ENCODE peak calls at places on chromosomes 12 and 14, in ten cellular contexts. L, Y, I, W, E, B, K, A, Q and Z are unnamed samples.

GRCh38 chr12:122413516-122414404 is 8.7 kb downstream of the CLIP1 start:
- DNase-seq in E (no peak), A (no peak), Y (peak), B (no peak), Q (no peak), L (no peak), W (no peak), I (no peak), K (peak), Z (no peak)

GRCh38 chr12:42129595-42130204 is 15.0 kb downstream of the GXYLT1 start:
- DNase-seq in Y (peak), K (peak), B (peak), E (no peak), Q (peak), I (peak), W (peak), L (peak), A (no peak), Z (peak)

GRCh38 chr12:212799-213526 is 994 bp downstream of the SLC6A12 start:
- DNase-seq in Q (peak), A (no peak), K (peak), W (no peak), E (peak), Y (no peak), I (no peak), B (no peak), L (peak), Z (peak)

GRCh38 chr14:104983231-104983721 is 2.3 kb upstream of the CLBA1 start:
- DNase-seq in Y (no peak), L (no peak), B (no peak), K (no peak), A (peak), Q (no peak), W (no peak), E (no peak), I (no peak), Z (no peak)

GRCh38 chr14:69719501-69719951 is 47.4 kb upstream of the SRSF5 start:
- DNase-seq in I (no peak), K (peak), E (no peak), A (no peak), B (peak), L (peak), Q (peak), W (no peak), Y (peak), Z (peak)

GRCh38 chr14:102088012-102088792 is 1.4 kb upstream of the HSP90AA1 start:
- DNase-seq in I (no peak), Q (no peak), B (peak), L (peak), W (no peak), Y (peak), A (peak), E (peak), K (peak), Z (peak)

GRCh38 chr12:104526751-104527150 is 70.0 kb downstream of the CHST11 start:
- DNase-seq in L (no peak), B (no peak), Y (no peak), K (no peak), A (no peak), W (no peak), Q (no peak), E (no peak), I (no peak), Z (no peak)

GRCh38 chr14:69357544-69358200 is 40.4 kb downstream of the ERH start:
- DNase-seq in K (no peak), I (no peak), L (no peak), E (no peak), Y (no peak), A (no peak), B (no peak), Q (no peak), W (no peak), Z (no peak)

GRCh38 chr14:24150567-24150966 is 3.3 kb downstream of the RNF31 start:
- DNase-seq in L (no peak), Q (no peak), A (no peak), Y (no peak), I (no peak), K (no peak), W (no peak), E (no peak), B (no peak), Z (no peak)

GRCh38 chr14:58428011-58428807 is 690 bp downstream of the KIAA0586 start:
- DNase-seq in W (peak), B (no peak), Y (peak), Q (peak), L (no peak), K (peak), E (no peak), A (no peak), I (peak), Z (no peak)

GRCh38 chr14:99592933-99593753 is 10.9 kb downstream of the CCDC85C start:
- DNase-seq in A (no peak), E (no peak), I (no peak), B (no peak), Q (no peak), L (no peak), Y (no peak), K (no peak), W (no peak), Z (no peak)

GRCh38 chr12:69875416-69875815 is 50.4 kb downstream of the MYRFL start:
- DNase-seq in Q (no peak), K (no peak), W (no peak), E (no peak), L (no peak), I (no peak), B (no peak), A (no peak), Y (no peak), Z (no peak)

GRCh38 chr14:29216774-29217232 is 450.2 kb downstream of the FOXG1 start:
- DNase-seq in A (no peak), K (no peak), L (no peak), W (no peak), B (no peak), Y (no peak), E (no peak), Q (no peak), I (no peak), Z (no peak)

GRCh38 chr14:20489093-20489994 is 16.0 kb upstream of the RNASE10 start:
- DNase-seq in I (no peak), K (no peak), Y (no peak), B (no peak), W (no peak), Q (peak), L (no peak), A (no peak), E (no peak), Z (no peak)

GRCh38 chr12:113422030-113422900 is at the start of gene SDSL:
- DNase-seq in L (peak), A (peak), E (peak), Q (peak), W (peak), K (peak), I (peak), B (peak), Y (peak), Z (peak)
- H3K27ac ChIP-seq in L (no peak), A (peak), E (peak), Q (peak), W (peak), K (peak), I (peak), B (no peak), Y (peak), Z (no peak)

DNA sequence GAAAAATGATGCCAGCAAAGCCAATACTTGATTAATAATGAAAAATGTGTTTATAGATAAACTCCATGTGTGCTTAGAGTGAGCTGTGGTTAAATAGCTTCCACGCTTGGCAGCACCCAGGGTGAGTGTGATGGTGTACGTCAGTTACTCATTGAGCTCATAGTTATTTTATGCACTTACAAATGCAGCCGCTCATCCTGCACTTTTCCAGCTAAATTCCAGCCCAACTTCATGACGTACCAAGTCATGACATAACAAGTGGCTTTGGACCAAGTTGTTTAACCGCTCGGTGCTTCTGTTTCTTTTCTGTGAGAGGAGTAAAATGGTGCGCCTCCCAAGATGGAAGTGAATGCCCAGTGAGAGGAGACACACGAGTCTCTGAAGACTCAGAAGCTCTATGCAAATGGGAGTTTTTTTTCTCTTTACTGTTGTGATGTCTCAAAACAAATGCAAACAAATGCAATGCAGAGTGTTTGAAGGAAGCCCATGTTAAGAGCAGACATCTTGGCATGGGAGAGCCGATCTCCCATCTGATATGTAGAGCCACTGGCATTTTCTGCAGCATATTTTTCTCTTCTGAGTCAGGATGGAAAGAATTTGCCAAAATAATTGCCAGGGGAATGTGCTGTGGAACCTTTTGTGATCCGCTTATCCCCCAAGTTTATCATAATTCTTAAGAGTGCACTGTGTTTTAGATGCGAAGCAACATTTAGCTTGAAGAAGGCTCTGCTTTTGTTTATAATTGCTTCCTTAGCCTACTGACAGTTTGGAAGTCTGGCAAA is 72.2 kb downstream of the FBXW8 start:
- DNase-seq in L (no peak), K (no peak), W (no peak), Y (no peak), B (no peak), A (no peak), I (no peak), Q (peak), E (no peak), Z (peak)
- TF ChIP-seq POLR2A in L (no peak), K (no peak), W (no peak), Y (no peak), B (no peak), A (no peak), I (no peak), Q (no peak), E (no peak), Z (no peak)

GRCh38 chr12:88575361-88575959 is 4.8 kb downstream of the KITLG start:
- DNase-seq in A (no peak), I (no peak), B (no peak), E (no peak), K (no peak), Y (no peak), Q (no peak), W (no peak), L (no peak), Z (no peak)

GRCh38 chr12:88571543-88571942 is 8.7 kb downstream of the KITLG start:
- DNase-seq in L (no peak), E (no peak), W (no peak), Q (no peak), Y (no peak), K (no peak), A (no peak), I (no peak), B (no peak), Z (no peak)

GRCh38 chr12:88572785-88573565 is 7.3 kb downstream of the KITLG start:
- DNase-seq in I (no peak), E (no peak), W (no peak), L (no peak), Q (no peak), Y (peak), K (no peak), A (no peak), B (no peak), Z (no peak)

GRCh38 chr12:88577537-88577936 is 2.7 kb downstream of the KITLG start:
- DNase-seq in Y (peak), B (no peak), A (no peak), Q (no peak), L (no peak), K (no peak), E (no peak), W (peak), I (peak), Z (no peak)

DNA sequence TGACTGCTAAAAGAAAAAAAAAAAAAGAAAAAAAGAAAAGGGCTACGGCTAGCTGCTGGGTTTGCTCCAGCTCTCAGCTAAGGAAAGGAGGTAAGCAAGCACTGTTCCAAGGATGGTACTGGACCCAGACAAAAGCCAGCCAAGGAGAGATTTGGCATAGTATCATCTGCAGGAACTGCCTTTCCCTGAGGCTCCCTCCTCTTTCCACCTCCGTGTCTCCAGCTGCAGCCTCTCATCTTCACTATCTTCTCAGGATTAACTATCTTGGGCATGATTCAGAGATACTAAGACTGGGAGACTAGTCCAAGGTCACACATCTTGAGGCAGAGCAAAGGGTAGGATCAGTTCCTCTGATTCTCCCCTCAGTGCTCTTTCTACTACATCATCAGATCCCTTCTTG is 6.0 kb downstream of the KITLG start:
- DNase-seq in E (no peak), L (no peak), K (no peak), I (no peak), B (no peak), A (no peak), W (no peak), Y (no peak), Q (peak), Z (no peak)
- TF ChIP-seq CTCF in E (no peak), L (no peak), K (no peak), I (no peak), B (no peak), A (no peak), W (no peak), Y (no peak), Q (no peak), Z (no peak)

GRCh38 chr12:57892232-57892987 is 45.9 kb upstream of the CTDSP2 start:
- DNase-seq in L (peak), Q (no peak), B (no peak), E (no peak), I (no peak), A (no peak), Y (no peak), K (no peak), W (no peak), Z (no peak)
- H3K27ac ChIP-seq in L (peak), Q (peak), B (peak), E (peak), I (no peak), A (peak), Y (no peak), K (no peak), W (no peak), Z (peak)